ENCODE peak calls at places on chromosomes 5 and 9, in eight cellular contexts. A is mammary epithelial cell; H is ACHN; T is choroid plexus epithelial cell; N is WTC11; W is activated CD4-positive, alpha-beta T cell treated with anti-CD3 and anti-CD28 coated beads, Interleukin-2, amount 50 U/mL, for 1 hour; L is hepatic stellate cell; R is mesothelial cell of epicardium. M is an unnamed sample.

GRCh38 chr5:76104027-76104426 is 20.8 kb downstream of the SV2C start:
- DNase-seq in A (peak), H (peak), T (peak), N (peak), W (peak), L (no peak), R (no peak), M (peak)

GRCh38 chr9:79565245-79565644 is 6.5 kb upstream of the TLE4 start:
- DNase-seq in A (peak), H (no peak), T (no peak), N (no peak), W (no peak), L (no peak), R (no peak), M (no peak)

GRCh38 chr5:144453753-144454152 is 283.1 kb downstream of the KCTD16 start:
- DNase-seq in A (no peak), H (no peak), T (no peak), N (no peak), W (no peak), L (no peak), R (no peak), M (no peak)

GRCh38 chr9:137310190-137311052 is 8.3 kb upstream of the NRARP start:
- DNase-seq in A (peak), H (no peak), T (no peak), N (no peak), W (no peak), L (no peak), R (no peak), M (no peak)

GRCh38 chr5:100505984-100506670 is 29.0 kb upstream of the FAM174A start:
- DNase-seq in A (peak), H (peak), T (peak), N (no peak), W (no peak), L (no peak), R (no peak), M (peak)

GRCh38 chr9:33506626-33507370 is 17.3 kb upstream of the ANKRD18B start:
- DNase-seq in A (peak), H (peak), T (peak), N (no peak), W (no peak), L (peak), R (no peak), M (no peak)

GRCh38 chr5:64939772-64940510 is 171.2 kb downstream of the CWC27 start:
- DNase-seq in A (no peak), H (no peak), T (peak), N (peak), W (no peak), L (no peak), R (no peak), M (no peak)

GRCh38 chr9:18665947-18666346 is 192.0 kb downstream of the ADAMTSL1 start:
- DNase-seq in A (no peak), H (no peak), T (peak), N (no peak), W (no peak), L (no peak), R (no peak), M (no peak)

GRCh38 chr5:68110894-68111293 is 104.7 kb upstream of the PIK3R1 start:
- DNase-seq in A (no peak), H (no peak), T (no peak), N (no peak), W (no peak), L (no peak), R (no peak), M (no peak)

GRCh38 chr9:129289131-129289731 is 111.2 kb upstream of the IER5L start:
- DNase-seq in A (no peak), H (no peak), T (no peak), N (no peak), W (no peak), L (no peak), R (no peak), M (no peak)

GRCh38 chr9:97312556-97312955 is 5.1 kb downstream of the CCDC180 start:
- DNase-seq in A (no peak), H (no peak), T (no peak), N (no peak), W (no peak), L (no peak), R (no peak), M (no peak)

GRCh38 chr5:151659001-151659754 is 27.5 kb downstream of the SPARC start:
- DNase-seq in A (peak), H (peak), T (peak), N (peak), W (peak), L (peak), R (peak), M (peak)

GRCh38 chr5:150129454-150129812 is 26.2 kb downstream of the PDGFRB start:
- DNase-seq in A (no peak), H (no peak), T (no peak), N (no peak), W (no peak), L (no peak), R (no peak), M (no peak)

GRCh38 chr9:93064392-93065124 is 6.1 kb downstream of the SUSD3 start:
- DNase-seq in A (peak), H (no peak), T (peak), N (no peak), W (peak), L (no peak), R (no peak), M (no peak)

GRCh38 chr9:35306281-35306680 is 144.5 kb downstream of the UNC13B start:
- DNase-seq in A (no peak), H (no peak), T (peak), N (no peak), W (no peak), L (peak), R (no peak), M (peak)

GRCh38 chr9:34072868-34073590 is 24.3 kb upstream of the UBAP2 start:
- DNase-seq in A (peak), H (peak), T (peak), N (no peak), W (no peak), L (peak), R (no peak), M (no peak)

GRCh38 chr5:4095918-4096630 is 500.4 kb downstream of the IRX1 start:
- DNase-seq in A (no peak), H (no peak), T (no peak), N (no peak), W (no peak), L (no peak), R (no peak), M (no peak)

GRCh38 chr9:108041551-108041950 is 552.0 kb upstream of the KLF4 start:
- DNase-seq in A (peak), H (peak), T (peak), N (no peak), W (no peak), L (peak), R (no peak), M (no peak)

GRCh38 chr9:127991017-127991756 is 10.4 kb upstream of the EEIG1 start:
- DNase-seq in A (no peak), H (no peak), T (no peak), N (no peak), W (no peak), L (no peak), R (no peak), M (no peak)

GRCh38 chr5:177553671-177554429 is 513 bp downstream of the FAM193B start:
- DNase-seq in A (peak), H (peak), T (no peak), N (peak), W (peak), L (peak), R (peak), M (peak)

GRCh38 chr9:33131505-33132248 is 35.5 kb downstream of the B4GALT1 start:
- DNase-seq in A (no peak), H (no peak), T (no peak), N (no peak), W (no peak), L (no peak), R (no peak), M (no peak)

GRCh38 chr9:108093773-108094675 is 604.5 kb upstream of the KLF4 start:
- DNase-seq in A (peak), H (peak), T (peak), N (no peak), W (no peak), L (no peak), R (no peak), M (no peak)

GRCh38 chr9:69027355-69028097 is 8.0 kb upstream of the FXN start:
- DNase-seq in A (peak), H (peak), T (peak), N (peak), W (peak), L (peak), R (no peak), M (peak)

M was measured in A673.